ENCODE peak calls at places on chromosomes 12 and 14, in five cellular contexts. One of them, this sample, is unnamed.

GRCh38 chr12:10720974-10721565 is 2.1 kb downstream of the YBX3 start:
- DNase-seq in spleen: no peak
- DNase-seq in head of caudate nucleus: no peak
- DNase-seq in H54: no peak
- DNase-seq in CD4-positive, CD25-positive, alpha-beta regulatory T cell: no peak
- DNase-seq in this sample: no peak

GRCh38 chr12:38465020-38465419 is 148.4 kb downstream of the ALG10B start:
- DNase-seq in spleen: no peak
- DNase-seq in head of caudate nucleus: no peak
- DNase-seq in H54: no peak
- DNase-seq in CD4-positive, CD25-positive, alpha-beta regulatory T cell: no peak
- DNase-seq in this sample: no peak

GRCh38 chr12:25714219-25714984 is 161.3 kb upstream of the LMNTD1 start:
- DNase-seq in spleen: no peak
- DNase-seq in head of caudate nucleus: no peak
- DNase-seq in H54: no peak
- DNase-seq in CD4-positive, CD25-positive, alpha-beta regulatory T cell: no peak
- DNase-seq in this sample: no peak

GRCh38 chr12:96472384-96472783 is 17.0 kb upstream of the CFAP54 start:
- DNase-seq in spleen: no peak
- DNase-seq in head of caudate nucleus: no peak
- DNase-seq in H54: no peak
- DNase-seq in CD4-positive, CD25-positive, alpha-beta regulatory T cell: no peak
- DNase-seq in this sample: no peak

GRCh38 chr14:67577909-67578749 is 21.9 kb downstream of the PIGH start:
- DNase-seq in spleen: peak
- DNase-seq in head of caudate nucleus: no peak
- DNase-seq in H54: no peak
- DNase-seq in CD4-positive, CD25-positive, alpha-beta regulatory T cell: no peak
- DNase-seq in this sample: no peak

GRCh38 chr12:111596985-111597730 is 2.0 kb downstream of the ATXN2 start:
- DNase-seq in spleen: peak
- DNase-seq in head of caudate nucleus: peak
- DNase-seq in H54: peak
- DNase-seq in CD4-positive, CD25-positive, alpha-beta regulatory T cell: peak
- DNase-seq in this sample: peak

GRCh38 chr12:78559441-78559840 is 305.1 kb upstream of the SYT1 start:
- DNase-seq in spleen: no peak
- DNase-seq in head of caudate nucleus: no peak
- DNase-seq in H54: no peak
- DNase-seq in CD4-positive, CD25-positive, alpha-beta regulatory T cell: no peak
- DNase-seq in this sample: no peak

GRCh38 chr14:69460093-69460701 is 24.3 kb upstream of the PLEKHD1 start:
- DNase-seq in spleen: no peak
- DNase-seq in head of caudate nucleus: peak
- DNase-seq in H54: peak
- DNase-seq in CD4-positive, CD25-positive, alpha-beta regulatory T cell: peak
- DNase-seq in this sample: no peak

GRCh38 chr12:113005759-113006158 is 27.4 kb downstream of the OAS2 start:
- DNase-seq in spleen: no peak
- DNase-seq in head of caudate nucleus: no peak
- DNase-seq in H54: peak
- DNase-seq in CD4-positive, CD25-positive, alpha-beta regulatory T cell: no peak
- DNase-seq in this sample: no peak

GRCh38 chr12:24997970-24998582 is 49.2 kb upstream of the BCAT1 start:
- DNase-seq in spleen: no peak
- DNase-seq in head of caudate nucleus: no peak
- DNase-seq in H54: no peak
- DNase-seq in CD4-positive, CD25-positive, alpha-beta regulatory T cell: peak
- DNase-seq in this sample: no peak

GRCh38 chr14:104665663-104666522 is 23.5 kb upstream of the INF2 start:
- DNase-seq in spleen: peak
- DNase-seq in head of caudate nucleus: peak
- DNase-seq in H54: peak
- DNase-seq in CD4-positive, CD25-positive, alpha-beta regulatory T cell: peak
- DNase-seq in this sample: peak

GRCh38 chr12:19410211-19410610 is 29.1 kb upstream of the AEBP2 start:
- DNase-seq in spleen: no peak
- DNase-seq in head of caudate nucleus: no peak
- DNase-seq in H54: no peak
- DNase-seq in CD4-positive, CD25-positive, alpha-beta regulatory T cell: no peak
- DNase-seq in this sample: no peak